ENCODE peak calls at places on chromosome 21, in five cellular contexts. I, X, W, Y and L are unnamed samples.

GRCh38 chr21:17436626-17437111 is 76.2 kb upstream of the CXADR start:
- DNase-seq in W (no peak), X (no peak), Y (no peak), I (no peak), L (no peak)

GRCh38 chr21:25385912-25386474 is 221.3 kb downstream of the MRPL39 start:
- DNase-seq in X (peak), Y (peak), W (peak), I (peak), L (peak)

GRCh38 chr21:16075594-16076282 is 346.0 kb downstream of the USP25 start:
- DNase-seq in W (no peak), X (no peak), Y (no peak), I (no peak), L (no peak)

GRCh38 chr21:30349572-30349971 is 1.2 kb upstream of the KRTAP23-1 start:
- DNase-seq in I (no peak), Y (no peak), W (peak), X (peak), L (peak)

GRCh38 chr21:29334717-29335428 is 36.2 kb downstream of the BACH1 start:
- DNase-seq in X (no peak), Y (no peak), I (peak), W (no peak), L (no peak)

GRCh38 chr21:28069446-28069845 is 923.2 kb downstream of the LTN1 start:
- DNase-seq in X (peak), W (peak), I (peak), Y (no peak), L (no peak)

GRCh38 chr21:16116798-16117197 is 387.0 kb downstream of the USP25 start:
- DNase-seq in W (peak), Y (no peak), X (no peak), I (peak), L (no peak)

GRCh38 chr21:34743831-34744230 is 75.0 kb downstream of the CLIC6 start:
- DNase-seq in I (peak), X (peak), W (peak), Y (peak), L (no peak)

GRCh38 chr21:35438643-35439404 is 389.7 kb upstream of the RUNX1 start:
- DNase-seq in I (no peak), Y (no peak), W (no peak), X (peak), L (no peak)

GRCh38 chr21:21341041-21341440 is 342.8 kb downstream of the NCAM2 start:
- DNase-seq in W (no peak), Y (no peak), I (no peak), X (no peak), L (no peak)

GRCh38 chr21:38416791-38417190 is 81.5 kb downstream of the ERG start:
- DNase-seq in Y (no peak), W (no peak), I (no peak), X (no peak), L (no peak)

GRCh38 chr21:17427157-17427556 is 85.7 kb upstream of the CXADR start:
- DNase-seq in I (no peak), W (no peak), X (no peak), Y (no peak), L (no peak)

GRCh38 chr21:25487046-25487594 is 120.2 kb downstream of the MRPL39 start:
- DNase-seq in I (peak), W (no peak), X (no peak), Y (no peak), L (peak)

GRCh38 chr21:29342394-29342957 is 43.8 kb downstream of the BACH1 start:
- DNase-seq in I (peak), W (peak), X (peak), Y (no peak), L (peak)

GRCh38 chr21:41135715-41136114 is 32.2 kb upstream of the BACE2 start:
- DNase-seq in W (no peak), I (no peak), Y (no peak), X (no peak), L (no peak)

GRCh38 chr21:26652891-26653290 is 79.8 kb upstream of the CYYR1 start:
- DNase-seq in I (no peak), Y (no peak), W (no peak), X (no peak), L (no peak)

GRCh38 chr21:29481641-29482040 is 182.9 kb downstream of the BACH1 start:
- DNase-seq in Y (no peak), X (no peak), W (peak), I (peak), L (no peak)

GRCh38 chr21:34351786-34352241 is 12.0 kb upstream of the KCNE2 start:
- DNase-seq in W (peak), X (no peak), Y (peak), I (peak), L (peak)

GRCh38 chr21:29508311-29508710 is 209.6 kb downstream of the BACH1 start:
- DNase-seq in Y (no peak), I (no peak), X (no peak), W (no peak), L (no peak)

GRCh38 chr21:17466166-17466565 is 46.7 kb upstream of the CXADR start:
- DNase-seq in Y (no peak), W (peak), X (peak), I (peak), L (no peak)

GRCh38 chr21:41366522-41367151 is 4.8 kb downstream of the MX2 start:
- DNase-seq in I (peak), X (peak), W (peak), Y (no peak), L (no peak)

GRCh38 chr21:37873655-37874054 is 42.6 kb downstream of the KCNJ6 start:
- DNase-seq in W (peak), I (peak), Y (no peak), X (no peak), L (no peak)

GRCh38 chr21:17270234-17270633 is 242.6 kb upstream of the CXADR start:
- DNase-seq in I (peak), W (peak), Y (no peak), X (peak), L (peak)

GRCh38 chr21:41141031-41141457 is 26.9 kb upstream of the BACE2 start:
- DNase-seq in X (peak), I (peak), Y (no peak), W (peak), L (no peak)

GRCh38 chr21:28521932-28522826 is 470.5 kb downstream of the LTN1 start:
- DNase-seq in I (peak), X (no peak), Y (no peak), W (peak), L (peak)

GRCh38 chr21:15221799-15222386 is 157.1 kb upstream of the NRIP1 start:
- DNase-seq in Y (peak), X (peak), I (peak), W (peak), L (no peak)

GRCh38 chr21:29904359-29905282 is 35.2 kb downstream of the GRIK1 start:
- DNase-seq in W (peak), X (peak), Y (no peak), I (peak), L (peak)

GRCh38 chr21:27277122-27277521 is 310.2 kb upstream of the ADAMTS5 start:
- DNase-seq in X (no peak), Y (no peak), W (no peak), I (no peak), L (no peak)

GRCh38 chr21:10272216-10272615 is 249.2 kb upstream of the TPTE start:
- DNase-seq in Y (no peak), I (peak), X (no peak), W (no peak), L (no peak)

GRCh38 chr21:34908424-34909055 is 140.6 kb downstream of the RUNX1 start:
- DNase-seq in I (peak), Y (no peak), X (no peak), W (peak), L (no peak)

GRCh38 chr21:14583629-14584251 is 37.6 kb upstream of the SAMSN1 start:
- DNase-seq in X (no peak), W (no peak), I (no peak), Y (no peak), L (no peak)

GRCh38 chr21:15620892-15621291 is 108.9 kb upstream of the USP25 start:
- DNase-seq in W (no peak), Y (no peak), X (no peak), I (no peak), L (no peak)

GRCh38 chr21:15192243-15192642 is 127.4 kb upstream of the NRIP1 start:
- DNase-seq in I (no peak), W (peak), Y (no peak), X (peak), L (peak)

GRCh38 chr21:19011448-19011847 is 607.9 kb upstream of the TMPRSS15 start:
- DNase-seq in Y (no peak), W (no peak), I (no peak), X (no peak), L (no peak)

GRCh38 chr21:35291963-35292627 is 243.0 kb upstream of the RUNX1 start:
- DNase-seq in Y (no peak), I (no peak), X (no peak), W (no peak), L (no peak)

GRCh38 chr21:43278359-43278758 is 109.6 kb downstream of the CRYAA start:
- DNase-seq in X (no peak), I (no peak), Y (no peak), W (peak), L (no peak)
- TF ChIP-seq EZH2 in X (no peak), I (no peak), Y (no peak), W (no peak), L (no peak)

DNA sequence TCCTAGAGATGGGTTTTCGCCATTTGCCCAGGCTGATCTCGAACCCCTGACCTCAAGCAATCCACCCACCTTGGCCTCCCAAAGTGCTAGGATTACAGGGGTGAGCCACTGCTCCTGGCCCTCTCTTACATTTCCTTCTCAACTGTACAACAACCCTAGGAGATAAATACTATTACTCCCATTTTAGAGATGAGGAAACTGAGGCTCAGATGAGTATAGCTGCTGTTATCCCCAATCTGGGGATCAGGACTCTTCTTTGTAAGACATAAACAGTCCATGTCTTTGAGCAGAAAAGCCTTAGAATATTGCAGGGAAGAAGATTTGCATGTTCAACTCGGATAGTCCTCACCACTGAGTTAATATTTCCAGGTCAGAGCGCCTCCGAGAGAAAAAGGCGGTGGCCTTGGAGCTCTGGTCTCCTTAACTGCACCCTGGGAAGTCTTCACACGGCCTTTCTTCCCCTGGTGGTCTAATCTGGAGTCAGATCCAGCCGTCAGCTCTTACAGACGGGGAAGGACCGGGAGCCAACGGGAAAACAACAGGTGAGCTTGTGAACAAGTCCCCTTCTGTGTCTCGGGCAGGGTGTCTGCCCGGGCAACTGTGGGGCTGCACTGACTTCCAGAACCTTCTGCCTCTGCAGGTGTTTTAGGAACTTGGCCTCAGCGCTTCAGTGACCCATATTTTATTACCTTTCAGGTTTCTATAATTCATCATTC is 5.9 kb upstream of the OLIG1 start:
- DNase-seq in I (no peak), X (no peak), Y (no peak), W (no peak), L (no peak)
- TF ChIP-seq EZH2 in I (no peak), X (no peak), Y (no peak), W (no peak), L (no peak)

GRCh38 chr21:36695671-36696389 is 3.1 kb upstream of the SIM2 start:
- DNase-seq in Y (no peak), X (no peak), I (no peak), W (no peak), L (no peak)

GRCh38 chr21:36694041-36694515 is 4.8 kb upstream of the SIM2 start:
- DNase-seq in W (no peak), Y (no peak), X (no peak), I (no peak), L (no peak)

GRCh38 chr21:36693144-36694040 is 5.5 kb upstream of the SIM2 start:
- DNase-seq in X (no peak), W (no peak), I (no peak), Y (no peak), L (no peak)

GRCh38 chr21:36695283-36695634 is 3.7 kb upstream of the SIM2 start:
- DNase-seq in Y (no peak), W (no peak), I (no peak), X (no peak), L (no peak)

GRCh38 chr21:36694593-36695282 is 4.2 kb upstream of the SIM2 start:
- DNase-seq in I (no peak), W (no peak), Y (no peak), X (no peak), L (no peak)
- TF ChIP-seq EZH2 in I (peak), W (no peak), Y (no peak), X (peak), L (no peak)

DNA sequence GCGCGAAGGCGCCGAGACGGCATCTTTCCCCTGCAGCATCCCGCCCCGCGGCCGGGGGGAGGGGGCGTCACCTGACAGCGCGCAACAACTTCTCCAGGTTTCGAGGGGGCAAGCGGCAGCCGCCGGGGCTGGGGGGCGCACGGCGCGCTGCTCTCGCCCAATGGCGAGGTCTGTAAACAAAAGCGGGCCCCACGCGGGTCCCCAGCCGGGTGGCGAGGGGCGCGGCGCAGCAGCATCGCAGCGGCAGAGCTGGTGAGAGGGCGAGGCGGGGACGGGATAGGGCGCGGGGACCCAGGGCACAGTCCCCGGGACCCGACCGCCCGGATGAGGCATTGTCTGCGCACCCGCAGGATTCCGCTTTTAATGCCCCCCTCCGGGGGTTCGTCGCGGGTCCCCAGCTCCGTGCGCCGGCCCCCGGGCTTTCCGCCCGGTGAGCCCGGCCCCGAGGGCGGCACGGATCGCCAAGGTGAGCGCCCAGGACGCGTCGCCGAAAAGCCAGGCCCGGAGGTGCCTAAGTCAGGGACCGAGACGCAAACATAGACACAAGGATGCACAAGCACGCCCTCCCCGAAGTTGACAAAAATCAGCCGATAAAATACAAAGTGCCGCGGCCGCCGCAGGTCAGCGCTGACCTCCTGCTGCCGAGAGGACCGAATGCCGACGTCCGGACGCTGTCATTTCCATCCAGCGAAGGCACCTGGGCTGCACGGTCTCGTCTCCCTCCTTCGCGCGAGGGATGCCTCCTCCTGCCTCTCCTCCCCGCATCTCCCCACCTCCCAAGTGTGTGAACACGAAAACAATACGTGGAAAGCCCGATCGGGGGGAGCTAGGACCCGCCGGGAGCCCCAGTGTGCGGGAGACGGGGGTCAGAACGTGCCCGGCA is 101.3 kb upstream of the SOD1 start:
- DNase-seq in X (peak), Y (no peak), I (peak), W (peak), L (peak)
- TF ChIP-seq EZH2 in X (no peak), Y (no peak), I (peak), W (no peak), L (no peak)

GRCh38 chr21:44010429-44010828 is 1.7 kb upstream of the TRAPPC10 start:
- DNase-seq in I (no peak), X (no peak), W (no peak), Y (no peak), L (no peak)

GRCh38 chr21:44013380-44014088 is 1.4 kb downstream of the TRAPPC10 start:
- DNase-seq in W (peak), I (peak), Y (no peak), X (peak), L (peak)

GRCh38 chr21:44011123-44011773 is 861 bp upstream of the TRAPPC10 start:
- DNase-seq in Y (no peak), X (no peak), I (no peak), W (no peak), L (no peak)

GRCh38 chr21:44012474-44013379 is 618 bp downstream of the TRAPPC10 start:
- DNase-seq in I (peak), Y (no peak), X (peak), W (peak), L (peak)

GRCh38 chr21:44011774-44012473 is at the start of gene TRAPPC10:
- DNase-seq in I (peak), X (peak), W (peak), Y (peak), L (peak)
- TF ChIP-seq EZH2 in I (no peak), X (no peak), W (no peak), Y (no peak), L (no peak)

GRCh38 chr21:42837421-42838211 is 41.7 kb downstream of the WDR4 start:
- DNase-seq in I (no peak), W (no peak), Y (no peak), X (no peak), L (no peak)

GRCh38 chr21:42840411-42841155 is 38.8 kb downstream of the WDR4 start:
- DNase-seq in Y (no peak), X (no peak), I (no peak), W (no peak), L (no peak)

GRCh38 chr21:42841156-42841915 is 38.0 kb downstream of the WDR4 start:
- DNase-seq in W (no peak), X (no peak), I (no peak), Y (no peak), L (no peak)

GRCh38 chr21:42836767-42837301 is 42.5 kb downstream of the WDR4 start:
- DNase-seq in Y (no peak), I (no peak), X (no peak), W (no peak), L (no peak)

GRCh38 chr21:42839271-42840231 is 39.8 kb downstream of the WDR4 start:
- DNase-seq in Y (no peak), W (no peak), X (no peak), I (no peak), L (no peak)
- TF ChIP-seq EZH2 in Y (no peak), W (no peak), X (no peak), I (no peak), L (no peak)

GRCh38 chr21:45407629-45408247 is 2.8 kb downstream of the COL18A1 start:
- DNase-seq in Y (no peak), W (peak), I (no peak), X (no peak), L (no peak)

GRCh38 chr21:45404726-45405270 is at the start of gene COL18A1:
- DNase-seq in X (peak), I (peak), Y (no peak), W (peak), L (peak)

GRCh38 chr21:45405271-45405818 is 380 bp downstream of the COL18A1 start:
- DNase-seq in I (peak), X (no peak), Y (no peak), W (peak), L (no peak)

GRCh38 chr21:45406801-45407628 is 2.0 kb downstream of the COL18A1 start:
- DNase-seq in Y (no peak), X (no peak), I (peak), W (no peak), L (peak)

DNA sequence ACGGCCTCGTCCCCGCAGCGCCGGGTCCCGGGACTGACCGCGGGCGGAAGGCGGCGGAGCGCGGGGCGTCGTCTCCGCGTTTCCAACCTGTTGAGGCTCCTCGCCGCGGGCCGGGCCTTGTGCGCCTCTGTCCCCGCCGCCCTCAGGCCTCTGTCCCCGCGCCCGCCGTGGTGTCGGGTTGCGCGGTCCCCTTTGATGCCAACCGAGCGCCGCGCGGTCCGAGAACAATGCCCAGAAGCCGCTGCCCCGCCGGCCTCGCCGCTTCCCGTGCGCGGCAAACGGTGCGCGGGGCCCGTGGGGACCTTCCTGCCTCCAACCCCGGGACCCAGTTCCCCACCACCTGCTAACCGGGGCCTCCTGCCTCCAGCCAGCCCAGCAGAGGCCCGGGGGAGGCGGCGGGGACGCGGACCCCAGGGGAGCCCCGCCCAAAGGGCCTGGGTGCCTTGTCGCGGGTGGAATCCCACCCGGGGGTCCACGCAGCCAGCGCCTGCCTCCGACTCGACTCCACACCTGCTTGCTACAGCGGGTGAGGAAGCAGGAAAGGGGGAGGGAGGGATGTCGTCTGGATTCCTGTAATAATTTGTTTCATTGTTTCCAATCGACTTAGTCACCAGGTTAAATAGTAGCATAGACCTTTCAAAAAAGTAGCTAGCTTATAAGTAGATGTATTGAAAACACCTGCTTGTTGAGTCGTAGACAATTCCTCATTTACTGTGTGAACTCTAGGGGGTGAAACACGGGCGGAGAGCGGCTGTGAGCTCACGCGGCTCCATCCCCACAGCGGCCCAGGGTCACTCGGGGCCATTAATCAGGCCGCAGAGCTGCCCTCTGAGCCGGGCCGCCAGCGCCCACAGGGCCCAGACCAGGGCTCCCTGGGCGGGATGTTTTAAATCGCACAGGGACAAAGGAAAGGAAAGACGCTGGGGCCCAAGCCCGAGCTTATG is 1.1 kb downstream of the COL18A1 start:
- DNase-seq in W (peak), I (peak), Y (no peak), X (peak), L (no peak)
- TF ChIP-seq EZH2 in W (no peak), I (no peak), Y (no peak), X (no peak), L (no peak)